ENCODE peak calls at places on chromosome 19, in five cellular contexts. G, F, J, R and L are unnamed samples. For H3K36me3, the result is how much of the 10 kb centered on the place peaks cover.

GRCh38 chr19:38543807-38544568 is 73.8 kb downstream of the MAP4K1 start:
- DNase-seq in R (no peak), F (peak), J (peak), G (peak), L (peak)

GRCh38 chr19:37931941-37932655 is 25.1 kb downstream of the SIPA1L3 start:
- DNase-seq in F (peak), G (peak), J (peak), R (peak), L (peak)

GRCh38 chr19:35207391-35207871 is 21.1 kb downstream of the FAM187B start:
- DNase-seq in G (no peak), F (no peak), J (peak), R (no peak), L (peak)

GRCh38 chr19:17214531-17215124 is 529 bp upstream of the USE1 start:
- DNase-seq in G (no peak), F (no peak), R (peak), J (no peak), L (no peak)

GRCh38 chr19:43318796-43319314 is 34.6 kb upstream of the CD177 start:
- DNase-seq in G (no peak), J (no peak), R (no peak), F (no peak), L (no peak)

GRCh38 chr19:16361254-16361653 is 36.6 kb downstream of the KLF2 start:
- DNase-seq in F (no peak), G (no peak), J (no peak), R (no peak), L (no peak)

GRCh38 chr19:3801412-3802096 is 15.4 kb upstream of the MATK start:
- DNase-seq in G (peak), R (peak), J (no peak), F (peak), L (peak)

GRCh38 chr19:8306235-8307054 is 1.7 kb downstream of the CD320 start:
- DNase-seq in G (no peak), R (peak), J (no peak), F (no peak), L (no peak)

GRCh38 chr19:46471116-46471733 is at the start of gene PNMA8A:
- DNase-seq in R (peak), G (peak), F (peak), J (no peak), L (no peak)

GRCh38 chr19:11356676-11357550 is 1.7 kb downstream of the PLPPR2 start:
- DNase-seq in J (no peak), R (no peak), G (no peak), F (no peak), L (no peak)

GRCh38 chr19:43739419-43739818 is 15.3 kb downstream of the SMG9 start:
- DNase-seq in J (no peak), G (no peak), F (no peak), R (no peak), L (no peak)

GRCh38 chr19:28669804-28670203 is 543.1 kb downstream of the UQCRFS1 start:
- DNase-seq in F (no peak), G (no peak), J (no peak), R (no peak), L (no peak)

GRCh38 chr19:15871570-15871969 is 26.3 kb downstream of the CYP4F2 start:
- DNase-seq in G (no peak), F (no peak), J (no peak), R (no peak), L (no peak)

GRCh38 chr19:15234525-15235130 is 2.4 kb upstream of the EPHX3 start:
- DNase-seq in G (no peak), J (no peak), R (no peak), F (no peak), L (no peak)

GRCh38 chr19:19900124-19900523 is 622 bp upstream of the ZNF93 start:
- DNase-seq in F (peak), G (peak), R (no peak), J (no peak), L (peak)

GRCh38 chr19:49387936-49388372 is at the start of gene KASH5:
- DNase-seq in G (peak), J (peak), R (no peak), F (no peak), L (no peak)

GRCh38 chr19:45971260-45971902 is 2.3 kb downstream of the NOVA2 start:
- DNase-seq in J (no peak), R (no peak), G (no peak), F (no peak), L (no peak)

GRCh38 chr19:30666301-30666803 is 294.2 kb downstream of the ZNF536 start:
- DNase-seq in F (no peak), J (peak), G (no peak), R (peak), L (peak)

GRCh38 chr19:5013761-5014160 is 44.8 kb downstream of the KDM4B start:
- DNase-seq in R (no peak), F (no peak), J (no peak), G (no peak), L (no peak)

GRCh38 chr19:49676136-49676689 is 858 bp upstream of the PRMT1 start:
- DNase-seq in F (peak), G (peak), R (no peak), J (peak), L (no peak)

GRCh38 chr19:15173746-15174404 is 26.9 kb downstream of the NOTCH3 start:
- DNase-seq in F (no peak), R (no peak), J (peak), G (no peak), L (peak)

GRCh38 chr19:3397266-3398022 is 31.1 kb downstream of the NFIC start:
- DNase-seq in J (no peak), G (peak), R (peak), F (no peak), L (peak)

GRCh38 chr19:16386619-16387240 is 62.1 kb downstream of the KLF2 start:
- DNase-seq in G (peak), R (no peak), J (peak), F (peak), L (peak)

GRCh38 chr19:5727453-5728050 is 7.1 kb downstream of the CATSPERD start:
- DNase-seq in F (no peak), R (no peak), G (no peak), J (no peak), L (no peak)

GRCh38 chr19:36009220-36009619 is 607 bp upstream of the SYNE4 start:
- DNase-seq in R (peak), G (peak), F (peak), J (peak), L (no peak)

GRCh38 chr19:39411006-39411831 is 1.2 kb upstream of the PLEKHG2 start:
- DNase-seq in J (peak), G (peak), R (peak), F (no peak), L (peak)

DNA sequence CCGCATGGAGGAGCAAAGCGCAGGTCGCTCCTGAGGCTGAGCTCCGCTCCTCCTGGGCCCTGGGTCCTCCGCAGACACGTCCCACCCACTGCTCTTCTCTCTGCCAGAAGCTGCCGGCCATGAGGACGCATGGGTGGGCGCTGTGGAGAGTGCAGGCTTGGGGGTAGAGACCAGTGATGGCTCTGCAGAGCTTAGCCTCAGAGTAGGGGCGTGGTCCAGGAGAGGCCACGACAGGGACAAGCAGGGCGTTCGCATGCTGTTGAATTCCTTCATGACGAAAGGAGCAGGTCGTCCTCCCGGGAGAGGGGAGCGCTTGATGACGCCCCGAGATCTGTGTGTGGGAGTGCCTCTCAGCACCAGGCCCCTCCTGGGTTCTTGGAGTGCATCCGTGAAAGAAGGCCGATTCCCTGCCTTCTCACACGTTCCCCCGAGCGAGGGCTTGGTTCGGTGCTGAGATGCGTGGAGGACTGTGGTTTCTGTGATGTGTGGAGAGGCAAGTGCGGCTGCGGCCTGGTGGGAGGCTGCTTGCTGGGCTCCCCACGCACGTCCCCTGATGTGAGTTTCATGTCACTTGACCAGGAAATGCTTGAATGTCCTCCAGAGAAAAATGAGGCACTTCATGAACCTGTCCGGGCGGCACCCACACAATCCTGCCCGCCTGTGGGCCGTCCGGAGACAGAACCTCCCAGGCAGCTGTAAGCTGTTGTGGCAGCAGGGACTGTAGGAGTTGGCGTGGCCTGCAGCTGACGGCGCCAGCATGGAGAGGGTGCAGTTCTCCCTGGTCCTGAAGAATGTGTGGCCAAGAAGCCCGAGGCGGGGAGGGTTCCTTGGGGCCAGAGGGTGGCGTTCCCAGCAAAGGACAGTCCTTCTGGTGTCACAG is 4.5 kb downstream of the SF3A2 start:
- DNase-seq in R (no peak), J (no peak), G (no peak), F (no peak), L (no peak)
- H3K4me3 ChIP-seq in R (no peak), J (peak), G (no peak), F (no peak), L (peak)

GRCh38 chr19:33301900-33302174 is 497 bp downstream of the CEBPA start:
- DNase-seq in G (no peak), F (no peak), J (no peak), R (no peak), L (no peak)
- TF ChIP-seq EZH2 in G (no peak), F (no peak), J (no peak), R (no peak), L (no peak)

GRCh38 chr19:18245297-18245696 is 19.1 kb upstream of the PDE4C start:
- DNase-seq in F (no peak), R (no peak), G (no peak), J (no peak), L (no peak)
- H3K36me3 ChIP-seq in F (under half), R (under half), G (under half), J (under half), L (under half)

GRCh38 chr19:55635334-55635717 is 5.5 kb upstream of the ZNF580 start:
- DNase-seq in R (no peak), G (no peak), J (no peak), F (no peak), L (no peak)

GRCh38 chr19:55635856-55636440 is 4.9 kb upstream of the ZNF580 start:
- DNase-seq in R (no peak), G (no peak), J (no peak), F (no peak), L (no peak)

GRCh38 chr19:55636723-55637122 is 4.1 kb upstream of the ZNF580 start:
- DNase-seq in R (no peak), G (no peak), J (no peak), F (no peak), L (no peak)

GRCh38 chr19:55632463-55632834 is 8.1 kb upstream of the ZNF784 start:
- DNase-seq in F (peak), G (peak), J (peak), R (peak), L (peak)

DNA sequence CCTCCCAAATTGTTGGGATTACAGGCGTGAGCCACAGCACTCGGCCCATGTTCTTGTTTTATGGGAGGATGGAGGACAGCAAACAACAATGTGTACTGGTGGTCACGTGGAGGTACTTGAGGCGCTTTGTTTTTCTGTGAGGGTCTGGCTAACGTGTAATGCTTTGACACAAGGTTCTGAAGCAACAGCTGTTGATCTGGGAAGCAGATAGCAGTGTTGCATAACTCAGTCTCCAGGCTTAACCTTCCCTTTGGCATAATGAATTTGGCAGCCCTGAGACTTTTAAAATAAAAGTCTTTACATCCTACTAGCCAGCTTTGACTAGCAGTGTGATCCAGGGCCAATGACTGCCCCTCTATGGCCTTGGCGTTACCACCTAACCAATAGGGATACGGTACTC is 6.9 kb upstream of the ZNF580 start:
- DNase-seq in R (no peak), F (no peak), J (no peak), G (no peak), L (no peak)
- H3K4me3 ChIP-seq in R (peak), F (no peak), J (peak), G (no peak), L (no peak)

GRCh38 chr19:53960187-53960586 is 2.5 kb upstream of the CACNG8 start:
- DNase-seq in J (no peak), G (no peak), F (no peak), R (peak), L (no peak)
- TF ChIP-seq EZH2 in J (no peak), G (no peak), F (no peak), R (no peak), L (no peak)